ENCODE peak calls at places on chromosomes 11 and 22, in eight cellular contexts. D is KG1, S is nephron progenitor cell, F is HFFc6, T is endothelial cell, P is T-helper 2 cell, R is mesendoderm, C is AG04450. B is an unnamed sample.

GRCh38 chr11:78414321-78415051 is 3.1 kb downstream of the GAB2 start:
- DNase-seq in C (no peak), P (peak), R (peak), S (no peak), T (no peak), D (no peak), F (peak), B (no peak)

GRCh38 chr11:119479685-119480275 is 56.8 kb upstream of the THY1 start:
- DNase-seq in T (peak), F (peak), R (peak), C (no peak), S (peak), P (no peak), D (no peak), B (no peak)

GRCh38 chr11:64603411-64604110 is 12.5 kb downstream of the SLC22A12 start:
- DNase-seq in D (no peak), F (no peak), C (no peak), S (no peak), T (no peak), P (no peak), R (no peak), B (no peak)

GRCh38 chr22:30926706-30927105 is 41.9 kb downstream of the MORC2 start:
- DNase-seq in T (no peak), D (no peak), S (no peak), P (no peak), F (no peak), C (no peak), R (no peak), B (no peak)

GRCh38 chr11:130087294-130087926 is 17.7 kb downstream of the APLP2 start:
- DNase-seq in S (no peak), T (no peak), C (no peak), F (no peak), D (no peak), R (no peak), P (no peak), B (no peak)

GRCh38 chr22:49616356-49617231 is 211.1 kb downstream of the BRD1 start:
- DNase-seq in S (no peak), C (no peak), R (no peak), D (no peak), F (no peak), T (no peak), P (no peak), B (no peak)

GRCh38 chr11:1297576-1298473 is 11.6 kb downstream of the TOLLIP start:
- DNase-seq in P (no peak), T (no peak), D (no peak), F (no peak), C (no peak), S (no peak), R (no peak), B (no peak)

GRCh38 chr22:40434745-40435144 is 64.4 kb downstream of the SGSM3 start:
- DNase-seq in D (no peak), C (no peak), S (no peak), R (no peak), P (no peak), T (no peak), F (no peak), B (no peak)

GRCh38 chr11:12430912-12431311 is 53.5 kb downstream of the PARVA start:
- DNase-seq in S (no peak), D (no peak), R (no peak), F (peak), T (no peak), C (peak), P (no peak), B (no peak)

GRCh38 chr22:21755855-21756284 is 20.3 kb upstream of the YPEL1 start:
- DNase-seq in R (no peak), F (peak), D (no peak), S (no peak), C (peak), T (no peak), P (no peak), B (no peak)

GRCh38 chr22:38273135-38273761 is 438 bp upstream of the TMEM184B start:
- DNase-seq in D (no peak), P (peak), T (no peak), C (no peak), S (no peak), F (no peak), R (no peak), B (no peak)

GRCh38 chr11:3123761-3124733 is 41.1 kb downstream of the OSBPL5 start:
- DNase-seq in T (no peak), C (peak), D (no peak), F (peak), S (no peak), R (no peak), P (no peak), B (no peak)

GRCh38 chr11:12560362-12560761 is 113.9 kb upstream of the TEAD1 start:
- DNase-seq in T (no peak), D (no peak), R (no peak), S (no peak), F (no peak), P (no peak), C (no peak), B (no peak)

GRCh38 chr22:46963672-46964545 is 201.5 kb downstream of the TBC1D22A start:
- DNase-seq in R (no peak), P (no peak), D (no peak), S (no peak), C (no peak), T (no peak), F (no peak), B (no peak)

GRCh38 chr11:34300571-34301295 is 57.1 kb downstream of the ABTB2 start:
- DNase-seq in F (no peak), R (no peak), C (no peak), S (no peak), T (no peak), D (peak), P (no peak), B (no peak)

GRCh38 chr11:122714484-122714883 is 59.0 kb downstream of the UBASH3B start:
- DNase-seq in P (no peak), T (no peak), R (no peak), S (no peak), F (no peak), C (no peak), D (peak), B (no peak)

GRCh38 chr22:46545041-46545796 is 7.8 kb upstream of the CELSR1 start:
- DNase-seq in C (no peak), D (no peak), F (no peak), R (no peak), T (no peak), P (no peak), S (no peak), B (no peak)

GRCh38 chr22:47174096-47174495 is 411.6 kb downstream of the TBC1D22A start:
- DNase-seq in P (no peak), S (no peak), R (no peak), T (no peak), D (no peak), F (no peak), C (no peak), B (no peak)

GRCh38 chr11:26843539-26843938 is 121.7 kb upstream of the SLC5A12 start:
- DNase-seq in P (no peak), D (no peak), R (no peak), S (no peak), C (no peak), T (no peak), F (no peak), B (no peak)

GRCh38 chr22:32336185-32336603 is 21.5 kb upstream of the RFPL3 start:
- DNase-seq in D (no peak), S (no peak), F (no peak), C (no peak), T (no peak), R (peak), P (no peak), B (no peak)